ENCODE peak calls at places on chromosomes 13 and 19, in ten cellular contexts. E is SK-N-SH, U is suprapubic skin, N is K562, T is H1, Z is esophagus muscularis mucosa, W is sigmoid colon, R is stomach, S is upper lobe of left lung, M is HepG2. O is an unnamed sample. For H3K4me1, the result is how much of the 10 kb centered on the place peaks cover.

GRCh38 chr19:48698046-48698445 is 2.3 kb downstream of the FUT2 start:
- DNase-seq in E (no peak), U (no peak), N (peak), T (no peak), Z (no peak), W (no peak), R (peak), S (no peak), M (no peak), O (peak)

GRCh38 chr13:79228972-79229371 is 177.1 kb downstream of the RBM26 start:
- DNase-seq in E (no peak), U (no peak), N (no peak), T (no peak), Z (no peak), W (no peak), R (peak), S (no peak), M (no peak), O (no peak)

GRCh38 chr13:44815507-44816074 is 173.7 kb downstream of the NUFIP1 start:
- DNase-seq in E (no peak), U (no peak), N (no peak), T (no peak), Z (no peak), W (no peak), R (no peak), S (no peak), M (peak), O (no peak)

GRCh38 chr19:7196721-7197168 is 97.5 kb downstream of the INSR start:
- DNase-seq in E (no peak), U (no peak), N (no peak), T (no peak), Z (no peak), W (peak), R (no peak), S (no peak), M (no peak), O (no peak)

GRCh38 chr13:42875448-42876269 is 94.3 kb downstream of the FAM216B start:
- DNase-seq in E (peak), U (no peak), N (no peak), T (no peak), Z (no peak), W (no peak), R (no peak), S (no peak), M (no peak), O (no peak)

GRCh38 chr19:13937479-13938360 is 497 bp downstream of the PODNL1 start:
- DNase-seq in E (peak), U (no peak), N (no peak), T (no peak), Z (no peak), W (no peak), R (no peak), S (peak), M (no peak), O (no peak)

GRCh38 chr13:100608906-100609305 is 20.3 kb upstream of the GGACT start:
- DNase-seq in E (no peak), U (no peak), N (peak), T (no peak), Z (no peak), W (no peak), R (no peak), S (no peak), M (no peak), O (peak)

GRCh38 chr19:37401078-37401477 is 30.2 kb downstream of the ZNF527 start:
- DNase-seq in E (no peak), U (no peak), N (no peak), T (no peak), Z (no peak), W (no peak), R (no peak), S (no peak), M (no peak), O (no peak)

GRCh38 chr19:33408116-33408515 is 34.6 kb downstream of the CEBPG start:
- DNase-seq in E (peak), U (no peak), N (no peak), T (no peak), Z (no peak), W (no peak), R (no peak), S (no peak), M (no peak), O (no peak)

GRCh38 chr13:33363328-33363727 is 77.8 kb upstream of the STARD13 start:
- DNase-seq in E (no peak), U (no peak), N (no peak), T (no peak), Z (no peak), W (no peak), R (no peak), S (no peak), M (no peak), O (no peak)

GRCh38 chr19:624433-625109 is 8.8 kb downstream of the POLRMT start:
- DNase-seq in E (no peak), U (no peak), N (no peak), T (no peak), Z (no peak), W (no peak), R (no peak), S (peak), M (no peak), O (no peak)

GRCh38 chr19:38793671-38794070 is 4.7 kb downstream of the LGALS7B start:
- DNase-seq in E (no peak), U (no peak), N (no peak), T (no peak), Z (no peak), W (peak), R (no peak), S (no peak), M (no peak), O (no peak)

GRCh38 chr19:38793186-38793585 is 4.2 kb downstream of the LGALS7B start:
- DNase-seq in E (no peak), U (no peak), N (no peak), T (no peak), Z (no peak), W (no peak), R (no peak), S (no peak), M (no peak), O (no peak)

GRCh38 chr19:38795549-38795948 is 6.5 kb downstream of the LGALS7B start:
- DNase-seq in E (no peak), U (no peak), N (no peak), T (no peak), Z (no peak), W (no peak), R (no peak), S (no peak), M (no peak), O (no peak)

GRCh38 chr19:38796154-38796553 is 7.2 kb downstream of the LGALS7B start:
- DNase-seq in E (no peak), U (no peak), N (no peak), T (no peak), Z (no peak), W (no peak), R (no peak), S (no peak), M (no peak), O (no peak)

GRCh38 chr19:38792250-38793111 is 3.5 kb downstream of the LGALS7B start:
- DNase-seq in E (no peak), U (peak), N (no peak), T (peak), Z (no peak), W (peak), R (peak), S (peak), M (no peak), O (peak)
- TF ChIP-seq EP300 in E (no peak), U (no peak), N (no peak), T (no peak), Z (no peak), W (no peak), R (no peak), S (no peak), M (no peak), O (no peak)

GRCh38 chr13:41552031-41552430 is 94.7 kb downstream of the RGCC start:
- DNase-seq in E (peak), U (no peak), N (no peak), T (no peak), Z (no peak), W (no peak), R (no peak), S (no peak), M (no peak), O (no peak)

GRCh38 chr13:41549491-41549890 is 92.1 kb downstream of the RGCC start:
- DNase-seq in E (no peak), U (no peak), N (no peak), T (no peak), Z (peak), W (no peak), R (no peak), S (no peak), M (no peak), O (no peak)

GRCh38 chr13:41548031-41548430 is 90.7 kb downstream of the RGCC start:
- DNase-seq in E (no peak), U (no peak), N (no peak), T (no peak), Z (peak), W (peak), R (no peak), S (no peak), M (no peak), O (no peak)

GRCh38 chr13:41548870-41549269 is 91.5 kb downstream of the RGCC start:
- DNase-seq in E (no peak), U (no peak), N (no peak), T (no peak), Z (peak), W (no peak), R (no peak), S (no peak), M (no peak), O (no peak)

GRCh38 chr13:41550239-41550638 is 92.9 kb downstream of the RGCC start:
- DNase-seq in E (no peak), U (no peak), N (no peak), T (peak), Z (no peak), W (peak), R (no peak), S (peak), M (no peak), O (no peak)
- H3K4me1 ChIP-seq in E (under half), U (under half), N (under half), T (under half), Z (under half), W (under half), R (under half), S (under half), M (under half), O (under half)

GRCh38 chr19:11024259-11024658 is 63.4 kb downstream of the SMARCA4 start:
- DNase-seq in E (no peak), U (no peak), N (no peak), T (no peak), Z (no peak), W (no peak), R (no peak), S (no peak), M (no peak), O (no peak)
- TF ChIP-seq POLR2AphosphoS5 in E (no peak), U (no peak), N (no peak), T (no peak), Z (no peak), W (no peak), R (no peak), S (no peak), M (no peak), O (no peak)

DNA sequence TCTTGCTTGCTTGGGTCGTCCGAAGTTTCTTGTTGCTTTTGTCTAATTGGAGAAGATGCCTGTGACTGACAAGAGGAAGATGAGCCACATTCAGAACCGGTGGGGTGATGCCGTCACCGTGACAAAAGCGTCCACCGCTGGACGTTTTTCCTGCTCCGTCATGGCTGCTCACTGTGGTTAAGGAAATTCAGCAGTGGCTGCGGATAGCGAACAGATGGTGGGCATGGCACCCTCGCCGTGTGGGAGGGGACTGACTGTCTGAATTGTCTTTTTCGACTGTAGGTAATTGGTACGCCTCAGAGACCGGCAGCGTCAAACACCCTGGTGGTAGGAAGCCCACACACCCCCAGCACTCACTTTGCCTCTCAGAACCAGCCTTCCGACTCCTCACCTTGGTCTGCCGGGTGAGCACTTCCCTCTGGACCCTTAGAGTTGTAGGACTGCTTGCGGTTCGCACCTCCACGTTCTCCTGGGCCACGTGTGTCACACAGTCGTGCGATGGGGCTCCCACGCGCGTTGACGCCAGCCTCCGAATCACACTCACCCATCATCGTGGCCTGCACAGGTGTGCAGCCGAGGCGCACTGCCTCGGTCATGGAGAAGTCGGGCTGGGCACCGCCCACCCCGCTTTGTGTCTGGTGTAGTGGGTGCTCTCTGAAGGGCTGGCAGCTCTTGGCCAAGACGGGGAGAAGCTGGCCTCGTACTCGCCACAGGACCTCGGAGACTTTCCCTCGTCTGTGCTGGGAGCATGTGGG is 26.5 kb downstream of the ATP4B start:
- DNase-seq in E (no peak), U (peak), N (no peak), T (no peak), Z (no peak), W (peak), R (no peak), S (peak), M (no peak), O (no peak)
- TF ChIP-seq EP300 in E (no peak), U (no peak), N (no peak), T (no peak), Z (no peak), W (no peak), R (no peak), S (no peak), M (no peak), O (no peak)

DNA sequence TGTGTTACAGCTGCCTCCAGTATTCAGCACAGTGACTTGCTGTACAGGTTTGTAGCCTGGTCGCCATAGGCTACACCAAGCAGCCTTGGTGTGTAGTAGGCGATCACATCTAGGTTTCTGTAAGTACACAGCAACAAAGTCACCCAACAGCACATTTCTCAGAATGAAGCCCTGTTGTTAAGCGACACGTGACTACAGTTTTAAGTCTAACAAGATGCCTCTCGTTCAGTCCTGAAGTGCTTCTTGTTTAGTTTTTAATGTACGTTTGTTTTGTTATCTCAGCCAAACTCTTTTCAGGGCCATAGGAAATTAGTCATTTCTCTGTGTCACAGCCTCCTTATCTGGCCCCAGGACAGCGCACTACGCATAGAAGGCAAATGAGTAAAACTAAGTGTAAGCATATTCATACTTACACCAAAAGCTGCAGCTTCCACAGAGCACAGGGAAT is 50.0 kb upstream of the GPR183 start:
- DNase-seq in E (no peak), U (no peak), N (peak), T (peak), Z (no peak), W (no peak), R (no peak), S (no peak), M (no peak), O (no peak)
- H3K4me1 ChIP-seq in E (under half), U (under half), N (under half), T (under half), Z (under half), W (under half), R (under half), S (under half), M (under half), O (under half)

DNA sequence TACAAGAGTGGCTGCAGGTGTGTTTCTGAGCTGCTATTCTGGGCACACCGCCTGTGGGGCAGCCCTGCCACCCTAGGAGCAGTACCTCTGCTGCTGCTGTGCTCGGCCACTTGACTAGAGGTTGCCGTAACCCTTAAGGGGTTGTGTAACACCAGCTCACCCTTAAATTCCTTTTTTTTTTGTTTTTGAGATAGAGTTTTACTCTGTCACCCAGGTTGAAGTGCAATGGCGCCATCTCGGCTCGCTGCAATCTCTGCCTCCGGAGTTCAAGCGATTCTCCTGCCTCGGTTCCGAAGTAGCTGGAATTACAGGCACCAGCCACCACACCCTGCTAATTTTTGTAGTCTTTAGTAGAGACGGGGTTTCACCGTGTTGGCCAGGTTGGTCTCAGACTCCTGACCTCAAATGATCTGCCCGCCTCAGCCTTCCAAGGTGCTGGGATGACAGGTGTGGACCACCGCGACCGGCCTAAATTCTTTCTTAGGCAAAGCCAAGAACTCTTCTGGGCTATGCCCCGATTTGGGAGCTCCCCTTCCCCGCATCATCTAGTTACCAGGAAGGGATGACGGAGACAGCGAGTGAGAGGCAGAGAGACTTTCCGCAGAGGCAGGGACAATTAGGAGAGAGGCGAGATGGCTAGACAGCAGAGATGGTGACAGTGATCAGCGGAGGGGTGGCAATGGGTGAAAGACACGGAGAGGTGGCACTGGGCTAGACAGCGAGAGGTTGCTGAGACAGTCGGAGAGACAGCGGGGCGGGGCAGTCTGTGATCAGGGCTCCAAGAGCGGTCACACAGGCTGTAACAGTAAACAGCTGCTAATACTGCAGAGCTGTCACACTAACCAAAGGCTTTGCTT is 4.4 kb upstream of the LILRA5 start:
- DNase-seq in E (no peak), U (no peak), N (no peak), T (no peak), Z (no peak), W (no peak), R (no peak), S (no peak), M (no peak), O (no peak)
- TF ChIP-seq POLR2AphosphoS5 in E (no peak), U (no peak), N (no peak), T (no peak), Z (no peak), W (no peak), R (no peak), S (no peak), M (no peak), O (no peak)

GRCh38 chr19:2627855-2628254 is 74.6 kb downstream of the GNG7 start:
- DNase-seq in E (no peak), U (no peak), N (no peak), T (no peak), Z (no peak), W (no peak), R (no peak), S (no peak), M (no peak), O (no peak)
- TF ChIP-seq EP300 in E (no peak), U (no peak), N (no peak), T (no peak), Z (no peak), W (no peak), R (no peak), S (no peak), M (no peak), O (no peak)

DNA sequence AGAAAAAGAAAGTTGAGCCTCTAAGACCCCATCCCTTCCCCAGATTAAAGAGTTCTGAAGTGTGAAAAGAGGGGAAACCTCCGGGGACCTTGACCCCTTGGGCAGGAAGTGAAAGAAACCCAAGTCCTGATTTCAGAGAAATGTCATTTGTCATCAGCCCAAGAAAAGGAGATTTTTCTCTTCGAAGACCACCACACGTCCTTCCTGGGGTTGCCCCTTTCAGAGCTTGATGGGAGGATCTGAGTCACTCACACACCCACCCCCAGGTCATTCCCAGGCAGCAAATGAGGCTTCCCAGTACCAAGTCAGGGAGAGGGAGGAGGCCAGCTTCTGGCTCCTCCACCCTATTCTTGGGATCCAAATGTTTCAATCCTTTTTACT is 5.3 kb upstream of the KMT2B start:
- DNase-seq in E (no peak), U (no peak), N (no peak), T (no peak), Z (no peak), W (no peak), R (no peak), S (no peak), M (no peak), O (no peak)
- H3K4me1 ChIP-seq in E (under half), U (under half), N (under half), T (under half), Z (under half), W (under half), R (under half), S (under half), M (under half), O (under half)

DNA sequence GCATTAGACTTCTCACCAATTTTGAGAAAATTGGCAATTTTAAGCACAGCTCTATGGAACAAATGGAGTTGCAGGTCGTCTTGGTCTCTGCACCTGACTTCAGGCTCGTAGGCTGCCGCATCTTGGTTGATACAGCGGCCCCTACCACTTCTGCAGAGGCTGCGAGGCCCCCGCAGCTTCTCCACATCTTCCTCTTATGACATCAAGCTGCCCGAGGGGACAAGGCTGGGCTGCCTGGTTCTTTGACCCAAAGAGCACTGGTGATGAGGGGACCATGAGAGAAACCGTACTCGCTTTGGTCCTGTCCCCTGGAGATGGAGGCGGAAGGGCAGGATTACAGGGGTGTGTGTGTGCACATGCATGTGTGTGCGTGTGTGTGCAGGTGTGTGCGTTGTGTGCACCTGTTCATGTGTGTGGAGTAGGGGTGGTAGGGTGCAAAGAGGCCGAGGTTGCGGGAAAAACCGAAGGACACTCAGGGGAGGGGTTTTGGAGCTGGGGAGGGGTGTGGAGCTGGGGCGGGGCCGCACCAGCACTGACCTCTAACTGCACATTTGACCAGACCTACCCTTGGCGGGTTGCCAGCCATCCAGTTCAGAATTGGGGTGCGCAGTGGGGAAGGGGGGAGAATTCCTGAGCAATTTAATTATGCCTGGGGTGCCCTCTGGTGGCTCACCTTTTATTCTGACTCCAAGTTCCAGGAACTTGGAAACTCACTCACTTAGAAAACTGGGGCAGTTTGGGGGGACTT is 65.1 kb upstream of the ARHGEF7 start:
- DNase-seq in E (peak), U (no peak), N (peak), T (peak), Z (peak), W (no peak), R (peak), S (no peak), M (no peak), O (no peak)
- TF ChIP-seq POLR2AphosphoS5 in E (no peak), U (no peak), N (no peak), T (no peak), Z (no peak), W (no peak), R (no peak), S (no peak), M (no peak), O (no peak)

O was measured in transverse colon.